ENCODE peak calls at places on chromosomes 1 and 21, in eight cellular contexts. P, Y, Z, L, G, R, D and X are unnamed samples.

GRCh38 chr1:169741666-169742394 is 8.0 kb upstream of the SELE start:
- DNase-seq in P (peak; percentile 48), Y (no peak), Z (no peak), L (no peak), G (peak; percentile 7), R (no peak), D (no peak), X (no peak)

GRCh38 chr21:38095220-38095619 is 161.6 kb upstream of the KCNJ15 start:
- DNase-seq in P (no peak), Y (no peak), Z (no peak), L (no peak), G (no peak), R (no peak), D (no peak), X (no peak)

GRCh38 chr1:154386643-154387352 is 18.3 kb upstream of the IL6R start:
- DNase-seq in P (peak; percentile 33), Y (no peak), Z (no peak), L (no peak), G (no peak), R (peak; percentile 52), D (peak; percentile 61), X (peak; percentile 36)

GRCh38 chr1:78045850-78046778 is at the start of gene GIPC2:
- DNase-seq in P (no peak), Y (no peak), Z (peak; percentile 85), L (peak; percentile 78), G (peak; percentile 37), R (peak; percentile 65), D (no peak), X (no peak)

GRCh38 chr1:16969057-16969609 is 11.3 kb downstream of the MFAP2 start:
- DNase-seq in P (no peak), Y (no peak), Z (no peak), L (no peak), G (no peak), R (no peak), D (no peak), X (no peak)

GRCh38 chr21:14707265-14708020 is 161.3 kb upstream of the SAMSN1 start:
- DNase-seq in P (no peak), Y (no peak), Z (no peak), L (no peak), G (no peak), R (no peak), D (no peak), X (no peak)

GRCh38 chr1:154178006-154178405 is 13.9 kb downstream of the TPM3 start:
- DNase-seq in P (no peak), Y (no peak), Z (no peak), L (no peak), G (no peak), R (no peak), D (no peak), X (no peak)

GRCh38 chr1:208461680-208462079 is 217.5 kb upstream of the PLXNA2 start:
- DNase-seq in P (no peak), Y (no peak), Z (no peak), L (no peak), G (no peak), R (no peak), D (no peak), X (no peak)

GRCh38 chr21:29267666-29268065 is 31.1 kb upstream of the BACH1 start:
- DNase-seq in P (no peak), Y (no peak), Z (no peak), L (no peak), G (no peak), R (no peak), D (no peak), X (no peak)

GRCh38 chr1:240663160-240663879 is 51.4 kb upstream of the GREM2 start:
- DNase-seq in P (no peak), Y (no peak), Z (no peak), L (no peak), G (no peak), R (no peak), D (no peak), X (no peak)

GRCh38 chr1:112383759-112384370 is 12.1 kb upstream of the CTTNBP2NL start:
- DNase-seq in P (no peak), Y (no peak), Z (no peak), L (no peak), G (no peak), R (no peak), D (no peak), X (no peak)

GRCh38 chr1:112575154-112575804 is 43.7 kb downstream of the ST7L start:
- DNase-seq in P (no peak), Y (no peak), Z (no peak), L (no peak), G (peak; percentile 97), R (no peak), D (no peak), X (no peak)

GRCh38 chr1:11749996-11750395 is 12.0 kb upstream of the C1orf167 start:
- DNase-seq in P (no peak), Y (no peak), Z (no peak), L (no peak), G (no peak), R (no peak), D (no peak), X (no peak)

GRCh38 chr1:51973587-51974474 is 16.7 kb downstream of the RAB3B start:
- DNase-seq in P (no peak), Y (no peak), Z (no peak), L (no peak), G (peak; percentile 59), R (no peak), D (no peak), X (no peak)

GRCh38 chr1:224933584-224933983 is 4.1 kb downstream of the DNAH14 start:
- DNase-seq in P (no peak), Y (no peak), Z (no peak), L (no peak), G (no peak), R (no peak), D (no peak), X (no peak)

GRCh38 chr1:224928906-224929305 is 569 bp upstream of the DNAH14 start:
- DNase-seq in P (no peak), Y (no peak), Z (no peak), L (no peak), G (no peak), R (no peak), D (no peak), X (no peak)

GRCh38 chr1:224931605-224932004 is 2.1 kb downstream of the DNAH14 start:
- DNase-seq in P (no peak), Y (no peak), Z (no peak), L (no peak), G (no peak), R (no peak), D (no peak), X (no peak)

GRCh38 chr1:224929335-224930237 is at the start of gene DNAH14:
- DNase-seq in P (peak; percentile 88), Y (no peak), Z (peak; percentile 94), L (peak; percentile 94), G (peak; percentile 84), R (peak; percentile 96), D (no peak), X (no peak)

DNA sequence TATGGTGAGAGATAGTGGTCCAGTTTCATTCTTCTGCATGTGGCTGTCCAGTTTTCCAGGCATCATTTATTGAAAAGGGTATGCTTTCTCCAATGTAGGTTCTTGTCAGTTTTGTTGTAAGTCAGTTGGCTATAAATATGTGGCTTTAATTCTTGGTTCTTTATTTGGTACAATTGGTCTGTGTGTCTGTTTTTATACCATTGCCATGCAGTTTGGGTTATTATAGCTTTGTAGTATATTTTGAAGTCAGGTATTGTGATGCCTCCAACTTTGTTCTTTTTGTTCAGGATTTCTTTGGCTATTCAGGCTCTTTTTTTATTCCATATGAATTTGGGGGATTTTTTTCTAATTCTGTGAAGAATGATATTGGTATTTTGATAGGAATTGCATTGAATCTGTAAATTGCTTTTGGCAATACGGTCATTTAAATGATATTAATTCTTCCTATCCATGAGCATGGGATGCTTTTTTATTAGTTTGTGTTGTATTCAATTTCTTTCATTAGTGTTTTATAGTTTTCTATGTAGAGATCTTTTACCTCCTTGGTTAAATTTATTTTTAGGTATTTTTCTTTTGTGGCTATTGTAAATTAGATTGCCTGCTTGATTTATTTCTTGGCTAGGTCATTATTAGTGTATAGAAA is 3.3 kb downstream of the DNAH14 start:
- DNase-seq in P (no peak), Y (no peak), Z (no peak), L (no peak), G (no peak), R (no peak), D (no peak), X (no peak)
- H3K9me3 ChIP-seq in P (peaks cover 9% of the 10 kb centered on the region), Y (peaks cover 23% of the 10 kb centered on the region), Z (peaks cover 3% of the 10 kb centered on the region), L (peaks cover 49% of the 10 kb centered on the region), G (peaks cover 61% of the 10 kb centered on the region), R (peaks cover 28% of the 10 kb centered on the region), D (peaks cover 10% of the 10 kb centered on the region), X (peaks cover 6% of the 10 kb centered on the region)

GRCh38 chr1:21277178-21277577 is 13.1 kb downstream of the ECE1 start:
- DNase-seq in P (no peak), Y (no peak), Z (no peak), L (no peak), G (no peak), R (no peak), D (no peak), X (no peak)

GRCh38 chr1:21280482-21280881 is 9.8 kb downstream of the ECE1 start:
- DNase-seq in P (no peak), Y (no peak), Z (no peak), L (no peak), G (no peak), R (no peak), D (no peak), X (no peak)

GRCh38 chr1:21278208-21278861 is 11.9 kb downstream of the ECE1 start:
- DNase-seq in P (no peak), Y (no peak), Z (no peak), L (no peak), G (no peak), R (no peak), D (no peak), X (no peak)

GRCh38 chr1:21278898-21279819 is 11.1 kb downstream of the ECE1 start:
- DNase-seq in P (no peak), Y (no peak), Z (no peak), L (no peak), G (peak; percentile 52), R (no peak), D (peak; percentile 17), X (no peak)

GRCh38 chr1:21280011-21280471 is 10.2 kb downstream of the ECE1 start:
- DNase-seq in P (peak; percentile 34), Y (no peak), Z (no peak), L (peak; percentile 84), G (no peak), R (no peak), D (no peak), X (no peak)
- H3K9me3 ChIP-seq in P (no peaks in the 10 kb centered on the region), Y (no peaks in the 10 kb centered on the region), Z (no peaks in the 10 kb centered on the region), L (no peaks in the 10 kb centered on the region), G (no peaks in the 10 kb centered on the region), R (no peaks in the 10 kb centered on the region), D (no peaks in the 10 kb centered on the region), X (no peaks in the 10 kb centered on the region)

GRCh38 chr1:227635596-227635995 is 72.2 kb downstream of the ZNF678 start:
- DNase-seq in P (no peak), Y (no peak), Z (no peak), L (no peak), G (no peak), R (no peak), D (no peak), X (no peak)
- H3K9me3 ChIP-seq in P (peaks cover 5% of the 10 kb centered on the region), Y (peaks cover 67% of the 10 kb centered on the region), Z (peaks cover 12% of the 10 kb centered on the region), L (peaks cover 98% of the 10 kb centered on the region), G (peaks cover 80% of the 10 kb centered on the region), R (peaks cover 62% of the 10 kb centered on the region), D (peaks cover 30% of the 10 kb centered on the region), X (peaks cover 9% of the 10 kb centered on the region)

DNA sequence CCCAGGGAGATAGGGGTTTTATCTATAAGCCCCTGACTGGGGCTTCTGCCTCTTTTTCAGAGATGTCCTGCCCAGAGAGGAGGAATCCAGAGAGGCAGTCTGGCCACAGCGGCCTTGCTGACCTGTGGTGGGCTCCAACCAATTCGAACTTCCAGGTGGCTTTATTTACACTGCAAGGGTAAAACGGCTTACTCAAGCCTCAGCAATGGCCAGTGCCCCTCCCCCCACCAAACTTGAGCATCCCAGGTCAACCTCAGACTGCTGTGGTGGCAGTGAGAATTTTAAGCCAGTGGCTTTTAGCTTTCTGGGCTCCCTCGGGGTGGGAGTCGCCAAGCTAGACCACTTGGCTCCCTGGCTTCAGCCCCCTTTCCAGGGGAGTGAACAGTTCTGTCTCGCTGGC is 384.0 kb upstream of the BEND5 start:
- DNase-seq in P (no peak), Y (no peak), Z (no peak), L (no peak), G (no peak), R (no peak), D (no peak), X (no peak)
- H3K9me3 ChIP-seq in P (no peaks in the 10 kb centered on the region), Y (no peaks in the 10 kb centered on the region), Z (no peaks in the 10 kb centered on the region), L (peaks cover 5% of the 10 kb centered on the region), G (no peaks in the 10 kb centered on the region), R (no peaks in the 10 kb centered on the region), D (no peaks in the 10 kb centered on the region), X (no peaks in the 10 kb centered on the region)